ENCODE peak calls at places on chromosomes 7 and 10, in nine cellular contexts. H is heart left ventricle, T is tibial nerve, K is left ventricle myocardium inferior, F is NCI-H1105, O is endothelial cell, U is HCEC 1CT, E is left cardiac atrium, Z is NCI-H748 treated with DMSO at 0.1 percent for 48 hours. A is an unnamed sample.

GRCh38 chr7:116953727-116954442 is 584 bp downstream of the ST7 start:
- DNase-seq in H (peak; percentile 82), T (peak; percentile 23), K (peak; percentile 45), F (peak; percentile 52), O (peak; percentile 56), U (peak; percentile 87), E (peak; percentile 68), Z (peak; percentile 35), A (peak; percentile 55)

GRCh38 chr10:4459531-4459930 is 366.5 kb upstream of the AKR1E2 start:
- DNase-seq in H (no peak), T (no peak), K (no peak), F (no peak), O (no peak), U (no peak), E (no peak), Z (no peak), A (no peak)

GRCh38 chr10:81874878-81875679 is at the start of gene NRG3:
- DNase-seq in H (no peak), T (no peak), K (no peak), F (no peak), O (peak; percentile 49), U (no peak), E (no peak), Z (no peak), A (peak; percentile 41)

GRCh38 chr7:28433604-28434254 is 21.4 kb downstream of the CREB5 start:
- DNase-seq in H (no peak), T (no peak), K (no peak), F (no peak), O (no peak), U (no peak), E (peak; percentile 38), Z (no peak), A (peak; percentile 84)

GRCh38 chr7:1223196-1224092 is 9.2 kb upstream of the UNCX start:
- DNase-seq in H (no peak), T (no peak), K (no peak), F (no peak), O (no peak), U (no peak), E (no peak), Z (no peak), A (no peak)

GRCh38 chr10:126392469-126392868 is 4.2 kb upstream of the ADAM12 start:
- DNase-seq in H (no peak), T (no peak), K (no peak), F (no peak), O (no peak), U (no peak), E (no peak), Z (no peak), A (peak; percentile 35)

GRCh38 chr7:141567465-141567864 is 16.3 kb downstream of the AGK start:
- DNase-seq in H (no peak), T (no peak), K (no peak), F (no peak), O (no peak), U (no peak), E (no peak), Z (no peak), A (no peak)

GRCh38 chr7:28103984-28104628 is 76.5 kb downstream of the JAZF1 start:
- DNase-seq in H (no peak), T (no peak), K (peak; percentile 29), F (no peak), O (no peak), U (no peak), E (no peak), Z (no peak), A (peak; percentile 18)

GRCh38 chr10:18401416-18402195 is 249.8 kb downstream of the NSUN6 start:
- DNase-seq in H (no peak), T (no peak), K (no peak), F (no peak), O (no peak), U (no peak), E (no peak), Z (no peak), A (no peak)

GRCh38 chr7:34155225-34155908 is 250.0 kb downstream of the BMPER start:
- DNase-seq in H (no peak), T (no peak), K (no peak), F (no peak), O (no peak), U (peak; percentile 97), E (peak; percentile 35), Z (no peak), A (no peak)

GRCh38 chr10:14409247-14409646 is 78.5 kb upstream of the FRMD4A start:
- DNase-seq in H (no peak), T (no peak), K (no peak), F (no peak), O (no peak), U (no peak), E (no peak), Z (no peak), A (no peak)

GRCh38 chr10:62916157-62916603 is 100.0 kb upstream of the EGR2 start:
- DNase-seq in H (no peak), T (no peak), K (no peak), F (no peak), O (no peak), U (peak; percentile 90), E (no peak), Z (no peak), A (no peak)

GRCh38 chr10:24428410-24428782 is 219.5 kb downstream of the KIAA1217 start:
- DNase-seq in H (no peak), T (no peak), K (no peak), F (no peak), O (no peak), U (peak; percentile 64), E (no peak), Z (no peak), A (no peak)

GRCh38 chr7:80224416-80224815 is 89.8 kb downstream of the GNAI1 start:
- DNase-seq in H (no peak), T (no peak), K (no peak), F (no peak), O (no peak), U (no peak), E (no peak), Z (no peak), A (no peak)

GRCh38 chr7:155648752-155649339 is 4.4 kb downstream of the RBM33 start:
- DNase-seq in H (no peak), T (no peak), K (no peak), F (no peak), O (no peak), U (no peak), E (no peak), Z (no peak), A (no peak)

GRCh38 chr7:90709501-90710465 is 113.7 kb downstream of the CDK14 start:
- DNase-seq in H (no peak), T (no peak), K (no peak), F (no peak), O (no peak), U (peak; percentile 58), E (no peak), Z (no peak), A (no peak)

GRCh38 chr10:28281726-28282325 is 21.0 kb downstream of the MPP7 start:
- DNase-seq in H (no peak), T (no peak), K (no peak), F (no peak), O (no peak), U (no peak), E (no peak), Z (no peak), A (no peak)

GRCh38 chr10:24513155-24513554 is 210.5 kb downstream of the ARHGAP21 start:
- DNase-seq in H (no peak), T (no peak), K (no peak), F (no peak), O (peak; percentile 21), U (peak; percentile 15), E (no peak), Z (no peak), A (no peak)

GRCh38 chr10:61153766-61154165 is 209.8 kb upstream of the RHOBTB1 start:
- DNase-seq in H (no peak), T (no peak), K (no peak), F (no peak), O (no peak), U (no peak), E (no peak), Z (no peak), A (no peak)